ENCODE peak calls at places on chromosomes 2 and 18, in nine cellular contexts. D, N, X, W, V, A, O, H and U are unnamed samples. For H3K4me1, the result is how much of the 10 kb centered on the place peaks cover.

GRCh38 chr18:39500320-39500719 is 1934.7 kb upstream of the CELF4 start:
- DNase-seq in W (no peak), N (no peak), X (no peak), V (no peak), H (no peak), O (no peak), A (no peak), D (no peak), U (no peak)

GRCh38 chr2:119548516-119549120 is 4.4 kb downstream of the CFAP221 start:
- DNase-seq in W (no peak), X (no peak), D (no peak), A (no peak), H (no peak), N (no peak), V (no peak), O (no peak), U (no peak)

GRCh38 chr2:10432315-10433181 is 15.6 kb downstream of the ODC1 start:
- DNase-seq in H (no peak), A (no peak), D (no peak), X (no peak), N (no peak), V (peak), O (no peak), W (peak), U (no peak)

GRCh38 chr2:109450574-109451265 is 163.0 kb downstream of the SEPTIN10 start:
- DNase-seq in O (no peak), N (no peak), W (peak), A (no peak), H (no peak), X (no peak), D (no peak), V (no peak), U (no peak)

GRCh38 chr18:24014986-24015896 is 687 bp downstream of the TTC39C start:
- DNase-seq in W (peak), D (peak), A (no peak), O (peak), V (peak), X (peak), H (no peak), N (peak), U (no peak)

GRCh38 chr18:7730682-7731081 is 163.6 kb downstream of the PTPRM start:
- DNase-seq in A (no peak), H (no peak), W (no peak), O (no peak), X (no peak), N (no peak), D (no peak), V (no peak), U (no peak)

GRCh38 chr2:11554430-11554764 is 20.6 kb downstream of the GREB1 start:
- DNase-seq in W (no peak), H (no peak), O (no peak), D (no peak), X (no peak), A (no peak), N (no peak), V (no peak), U (no peak)

GRCh38 chr18:62438876-62439275 is 83.9 kb upstream of the ZCCHC2 start:
- DNase-seq in W (no peak), X (no peak), D (no peak), O (no peak), N (no peak), H (no peak), V (no peak), A (no peak), U (no peak)

GRCh38 chr2:209933499-209934458 is 68.7 kb upstream of the RPE start:
- DNase-seq in A (no peak), V (no peak), D (no peak), N (no peak), H (no peak), X (no peak), O (peak), W (no peak), U (no peak)

GRCh38 chr18:76414936-76415621 is 80.0 kb downstream of the ZNF516 start:
- DNase-seq in W (no peak), X (peak), A (no peak), D (no peak), O (no peak), H (no peak), N (no peak), V (peak), U (no peak)

GRCh38 chr18:58615150-58616132 is 13.4 kb downstream of the ALPK2 start:
- DNase-seq in N (no peak), V (peak), H (no peak), A (no peak), O (no peak), W (no peak), X (no peak), D (no peak), U (peak)

GRCh38 chr2:238794050-238794449 is 53.8 kb upstream of the TWIST2 start:
- DNase-seq in N (no peak), X (no peak), V (no peak), O (no peak), W (no peak), D (no peak), A (no peak), H (no peak), U (no peak)

GRCh38 chr2:187499941-187500532 is 52.0 kb upstream of the CALCRL start:
- DNase-seq in O (peak), N (peak), H (no peak), A (no peak), D (no peak), W (peak), X (peak), V (peak), U (peak)

GRCh38 chr18:22124970-22125369 is 44.4 kb upstream of the GATA6 start:
- DNase-seq in O (no peak), N (no peak), A (no peak), H (no peak), W (no peak), D (no peak), V (no peak), X (no peak), U (no peak)

DNA sequence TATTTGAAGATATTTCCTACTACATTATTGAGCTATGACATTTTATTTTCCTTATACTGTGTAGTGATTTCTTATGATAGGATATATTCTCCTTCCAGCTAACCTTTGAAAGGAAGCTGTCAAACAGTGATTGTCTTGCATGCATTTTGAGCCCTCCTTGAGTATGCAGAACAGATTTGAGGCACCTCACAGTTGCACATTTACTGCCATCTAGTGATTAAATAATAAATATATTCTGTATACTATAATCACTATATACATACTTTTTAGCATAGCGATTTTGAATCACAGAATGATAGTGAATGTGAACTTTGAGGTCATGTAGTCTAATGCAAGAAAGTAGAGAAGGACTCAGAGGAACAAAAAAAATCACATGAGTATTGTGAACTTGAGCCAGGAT is 268.4 kb upstream of the CDH19 start:
- DNase-seq in V (no peak), N (no peak), D (no peak), O (no peak), W (no peak), A (no peak), X (no peak), H (no peak), U (no peak)
- TF ChIP-seq CTCF in V (no peak), N (no peak), D (no peak), O (peak), W (no peak), A (no peak), X (peak), H (no peak), U (no peak)

DNA sequence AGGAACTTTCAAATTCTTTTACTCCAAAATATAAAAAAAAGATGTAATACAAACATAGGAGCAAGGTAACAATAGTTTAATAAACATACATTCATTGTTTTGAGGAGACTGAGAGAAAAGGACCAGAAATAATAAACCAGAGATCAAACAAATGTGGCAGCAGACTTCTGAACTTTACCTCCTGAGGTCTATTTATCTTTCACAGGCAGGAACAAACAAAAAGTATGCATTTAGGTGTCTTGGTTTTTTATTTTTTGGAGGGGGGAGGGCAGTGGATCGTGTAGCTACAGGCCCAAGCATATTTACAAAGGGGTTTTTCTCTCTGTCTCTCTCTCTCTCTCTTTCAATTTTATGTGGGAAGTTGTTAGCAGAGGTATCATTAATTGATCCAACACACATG is 5.6 kb downstream of the PPP4R1 start:
- DNase-seq in W (no peak), V (no peak), A (no peak), D (no peak), X (no peak), N (no peak), O (no peak), H (no peak), U (no peak)
- H3K4me1 ChIP-seq in W (under half), V (under half), A (half or more), D (under half), X (under half), N (under half), O (under half), H (under half), U (under half)

DNA sequence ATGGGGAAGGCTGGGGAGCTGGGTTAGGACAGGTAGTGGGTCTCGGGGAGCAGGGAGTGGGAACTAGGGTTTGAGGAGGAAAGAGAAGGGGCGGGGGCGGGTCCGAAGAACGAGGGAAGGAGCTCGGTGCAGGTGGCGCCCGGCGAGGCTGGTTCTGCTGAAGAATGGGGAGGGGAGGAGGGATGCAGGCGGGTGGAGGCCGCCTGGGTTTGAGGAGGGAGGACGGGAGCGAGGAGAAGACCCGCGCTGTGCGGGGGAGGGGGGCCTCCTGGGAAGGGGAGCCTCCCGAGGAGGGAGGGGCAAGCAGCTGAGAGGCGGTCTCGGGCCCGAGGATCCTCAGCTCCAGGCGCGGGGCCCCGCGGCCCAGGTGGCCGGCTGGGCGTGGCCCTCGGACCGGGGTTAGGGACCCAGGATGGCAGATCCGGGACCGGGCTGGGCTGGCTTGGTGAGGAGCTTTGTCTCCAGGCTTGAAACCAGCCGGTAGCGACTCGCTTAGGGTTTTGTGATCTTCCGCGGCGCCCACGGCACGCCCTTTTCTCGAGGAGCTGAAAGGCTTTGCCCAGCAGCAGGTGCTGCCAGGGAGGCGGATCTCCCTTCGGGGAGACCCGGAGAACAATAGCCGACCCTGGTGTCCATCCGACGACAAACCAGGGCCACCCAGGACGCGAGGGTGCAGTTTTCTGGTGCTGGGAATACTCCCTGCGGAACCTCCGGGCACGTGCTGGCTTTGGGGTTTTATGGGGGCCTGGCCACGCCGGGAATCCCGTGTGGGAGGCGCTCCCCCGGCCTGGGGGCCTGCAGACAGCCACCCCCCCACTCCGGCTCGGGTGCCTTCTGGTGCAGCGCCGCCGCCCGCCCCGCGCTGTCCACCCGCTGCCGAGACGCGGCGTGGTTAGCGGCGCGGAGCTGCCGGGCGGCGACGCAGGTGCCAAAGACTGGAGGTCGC is 1.4 kb downstream of the DPYSL5 start:
- DNase-seq in A (no peak), H (no peak), V (no peak), O (no peak), X (no peak), N (no peak), W (peak), D (no peak), U (no peak)
- H3K4me3 ChIP-seq in A (peak), H (peak), V (no peak), O (no peak), X (peak), N (peak), W (peak), D (peak), U (peak)

DNA sequence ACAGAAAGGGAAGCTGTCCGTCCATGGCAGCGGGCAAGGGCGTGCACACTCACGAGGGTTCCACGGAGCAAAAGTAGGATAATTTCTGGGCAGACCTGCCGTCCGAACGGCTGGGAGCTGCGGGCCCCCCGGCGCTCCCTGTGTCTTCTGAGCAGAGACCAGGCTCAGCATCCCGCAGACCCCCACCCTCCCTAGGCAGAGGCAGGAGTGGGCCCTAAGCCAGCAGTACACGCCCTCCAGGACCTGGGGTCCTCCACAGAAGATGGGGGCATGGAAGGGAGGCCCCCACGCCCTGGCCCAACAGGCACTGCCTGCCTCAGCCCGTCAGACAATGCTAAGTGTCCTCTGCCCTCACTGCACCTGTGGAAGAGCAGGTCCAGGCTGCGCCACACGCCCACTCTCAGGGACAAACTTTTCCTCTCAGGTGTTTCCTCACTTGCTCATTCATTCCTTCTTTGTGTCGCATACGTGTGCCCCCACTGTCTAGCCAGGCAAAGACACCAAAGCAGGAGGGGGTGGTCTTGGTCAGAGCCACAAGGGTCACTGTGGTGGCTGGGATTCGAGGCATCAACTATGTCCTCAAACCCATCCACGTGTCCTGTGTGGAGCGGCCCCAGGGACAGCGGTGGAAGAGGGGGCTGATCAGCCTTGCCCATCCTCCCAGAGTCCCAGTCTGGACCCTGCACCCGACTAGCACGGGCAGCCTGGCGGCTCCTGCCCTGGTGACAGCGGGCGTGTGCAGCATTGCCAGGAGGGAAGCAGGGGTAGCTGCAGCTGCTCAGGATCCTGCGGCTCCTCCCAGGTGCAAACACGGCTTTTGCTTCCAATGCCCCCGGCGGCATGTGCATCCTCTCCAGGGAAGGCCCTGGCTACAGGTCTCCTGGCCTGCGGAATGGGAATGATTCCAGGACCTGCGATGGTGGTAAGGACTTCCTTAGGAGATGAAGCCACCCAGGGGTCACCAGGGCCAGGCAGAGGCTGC is 2.4 kb upstream of the GPC1 start:
- DNase-seq in N (no peak), H (no peak), V (peak), A (no peak), X (peak), D (peak), O (no peak), W (peak), U (no peak)
- TF ChIP-seq CTCF in N (no peak), H (no peak), V (no peak), A (no peak), X (no peak), D (no peak), O (no peak), W (no peak), U (no peak)

GRCh38 chr2:70121627-70122372 is 34.5 kb downstream of the PCBP1 start:
- DNase-seq in V (no peak), H (no peak), A (no peak), W (no peak), N (no peak), D (no peak), X (no peak), O (no peak), U (no peak)
- H3K4me1 ChIP-seq in V (under half), H (under half), A (under half), W (half or more), N (under half), D (under half), X (under half), O (under half), U (under half)

GRCh38 chr2:151289972-151290335 is 486 bp upstream of the NMI start:
- DNase-seq in A (no peak), N (peak), O (peak), V (peak), H (no peak), W (peak), X (no peak), D (no peak), U (no peak)
- H3K4me3 ChIP-seq in A (peak), N (peak), O (peak), V (peak), H (peak), W (peak), X (peak), D (peak), U (peak)

GRCh38 chr2:129885735-129886134 is 93.7 kb upstream of the RAB6C start:
- DNase-seq in X (no peak), D (no peak), V (no peak), N (no peak), W (no peak), A (no peak), H (no peak), O (no peak), U (no peak)
- TF ChIP-seq CTCF in X (no peak), D (no peak), V (no peak), N (no peak), W (no peak), A (no peak), H (peak), O (no peak), U (no peak)

GRCh38 chr2:181807526-181807925 is 84.0 kb upstream of the ITPRID2 start:
- DNase-seq in W (no peak), V (no peak), D (no peak), A (no peak), X (no peak), O (no peak), N (no peak), H (no peak), U (no peak)
- H3K4me1 ChIP-seq in W (under half), V (under half), D (under half), A (under half), X (under half), O (under half), N (under half), H (under half), U (under half)

GRCh38 chr2:29742641-29743040 is 178.7 kb downstream of the ALK start:
- DNase-seq in A (no peak), H (no peak), O (no peak), N (no peak), X (no peak), W (no peak), V (no peak), D (no peak), U (no peak)

GRCh38 chr2:29744976-29745375 is 176.4 kb downstream of the ALK start:
- DNase-seq in O (no peak), V (no peak), W (no peak), X (no peak), D (no peak), H (no peak), N (no peak), A (no peak), U (no peak)

GRCh38 chr2:29741132-29741531 is 180.3 kb downstream of the ALK start:
- DNase-seq in H (no peak), W (no peak), V (no peak), A (no peak), D (no peak), N (no peak), X (no peak), O (no peak), U (no peak)
- H3K4me3 ChIP-seq in H (no peak), W (no peak), V (no peak), A (no peak), D (no peak), N (no peak), X (no peak), O (no peak), U (no peak)

GRCh38 chr2:113796592-113797180 is 40.2 kb upstream of the SLC35F5 start:
- DNase-seq in N (no peak), O (no peak), A (no peak), X (no peak), H (no peak), W (no peak), D (no peak), V (no peak), U (no peak)

GRCh38 chr2:113795405-113795920 is 39.0 kb upstream of the SLC35F5 start:
- DNase-seq in V (no peak), N (no peak), A (no peak), X (no peak), D (no peak), O (no peak), W (no peak), H (no peak), U (no peak)

GRCh38 chr2:113797237-113797636 is 40.8 kb upstream of the SLC35F5 start:
- DNase-seq in N (no peak), A (no peak), V (no peak), O (no peak), H (no peak), W (no peak), D (no peak), X (no peak), U (no peak)

DNA sequence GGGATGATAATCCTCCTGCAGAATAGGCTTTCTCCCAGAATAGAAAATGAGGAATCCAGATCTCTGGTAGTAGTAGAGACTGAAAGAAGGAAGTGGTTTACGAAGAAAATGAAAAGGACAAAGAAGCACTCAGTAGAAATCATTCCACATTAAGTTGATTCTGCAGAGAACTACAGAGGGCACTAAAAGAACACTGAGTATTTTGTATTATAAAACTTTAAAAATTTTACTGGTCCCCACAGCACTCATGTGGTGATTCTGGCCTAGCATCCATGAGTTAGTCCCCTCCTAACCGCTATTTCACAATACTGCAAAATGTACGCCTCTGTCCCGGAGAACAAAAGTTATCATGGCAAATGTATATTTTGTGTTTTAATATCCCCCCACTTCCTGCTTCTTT is 42.9 kb upstream of the SLC35F5 start:
- DNase-seq in O (no peak), H (no peak), V (no peak), N (no peak), D (no peak), A (no peak), X (no peak), W (no peak), U (no peak)
- TF ChIP-seq CTCF in O (no peak), H (no peak), V (no peak), N (no peak), D (no peak), A (no peak), X (no peak), W (no peak), U (no peak)